ENCODE peak calls at places on chromosomes 11 and 22, in six cellular contexts. H, A, Y, V, X and W are unnamed samples.

GRCh38 chr22:23801238-23801821 is 14.6 kb downstream of the SMARCB1 start:
- DNase-seq in H (no peak), A (no peak), Y (no peak), V (no peak), X (no peak), W (no peak)

GRCh38 chr11:65181569-65182257 is at the start of gene CAPN1:
- DNase-seq in H (peak; percentile 80), A (peak; percentile 89), Y (peak; percentile 80), V (peak; percentile 66), X (peak; percentile 69), W (peak; percentile 85)

GRCh38 chr22:46366801-46367706 is 31.5 kb downstream of the TRMU start:
- DNase-seq in H (no peak), A (no peak), Y (peak; percentile 37), V (no peak), X (no peak), W (no peak)

GRCh38 chr11:74681686-74682651 is 49.3 kb downstream of the CHRDL2 start:
- DNase-seq in H (no peak), A (no peak), Y (no peak), V (no peak), X (no peak), W (no peak)

GRCh38 chr11:116413861-116414260 is 358.9 kb downstream of the BUD13 start:
- DNase-seq in H (no peak), A (no peak), Y (no peak), V (no peak), X (no peak), W (no peak)

GRCh38 chr22:32819120-32819519 is 17.6 kb downstream of the TIMP3 start:
- DNase-seq in H (no peak), A (no peak), Y (no peak), V (no peak), X (no peak), W (no peak)

GRCh38 chr22:25780673-25781072 is 38.7 kb downstream of the MYO18B start:
- DNase-seq in H (no peak), A (no peak), Y (no peak), V (no peak), X (no peak), W (no peak)

GRCh38 chr11:10930224-10930960 is 72.5 kb upstream of the ZBED5 start:
- DNase-seq in H (peak; percentile 42), A (peak; percentile 37), Y (no peak), V (no peak), X (no peak), W (peak; percentile 64)

GRCh38 chr11:69297926-69298777 is 4.2 kb downstream of the MYEOV start:
- DNase-seq in H (peak; percentile 92), A (peak; percentile 95), Y (no peak), V (no peak), X (peak; percentile 54), W (no peak)

GRCh38 chr11:65633390-65634139 is 4.3 kb upstream of the SIPA1 start:
- DNase-seq in H (no peak), A (no peak), Y (no peak), V (no peak), X (no peak), W (no peak)

GRCh38 chr22:42769574-42770447 is 49.1 kb upstream of the A4GALT start:
- DNase-seq in H (peak; percentile 87), A (peak; percentile 87), Y (peak; percentile 19), V (no peak), X (no peak), W (no peak)

GRCh38 chr22:46907578-46908215 is 145.2 kb downstream of the TBC1D22A start:
- DNase-seq in H (no peak), A (no peak), Y (no peak), V (no peak), X (no peak), W (no peak)

GRCh38 chr11:76523147-76523546 is 78.3 kb downstream of the EMSY start:
- DNase-seq in H (no peak), A (no peak), Y (no peak), V (peak; percentile 7), X (no peak), W (no peak)

GRCh38 chr11:16356751-16357365 is 512 bp upstream of the SOX6 start:
- DNase-seq in H (no peak), A (no peak), Y (no peak), V (no peak), X (no peak), W (no peak)

GRCh38 chr11:78208257-78209165 is 19.8 kb downstream of the USP35 start:
- DNase-seq in H (peak; percentile 74), A (peak; percentile 22), Y (no peak), V (no peak), X (no peak), W (no peak)

GRCh38 chr22:43925433-43926348 is 2.1 kb downstream of the PNPLA3 start:
- DNase-seq in H (no peak), A (no peak), Y (peak; percentile 74), V (no peak), X (peak; percentile 44), W (peak; percentile 35)

GRCh38 chr11:36574486-36574885 is 6.7 kb downstream of the RAG1 start:
- DNase-seq in H (no peak), A (no peak), Y (no peak), V (no peak), X (no peak), W (no peak)

GRCh38 chr11:60875856-60876485 is 8.6 kb downstream of the ZP1 start:
- DNase-seq in H (no peak), A (no peak), Y (no peak), V (no peak), X (no peak), W (no peak)

GRCh38 chr11:59191095-59191494 is 19.2 kb downstream of the DTX4 start:
- DNase-seq in H (no peak), A (no peak), Y (no peak), V (no peak), X (no peak), W (no peak)

GRCh38 chr11:7251836-7252682 is at the start of gene SYT9:
- DNase-seq in H (peak; percentile 5), A (peak; percentile 29), Y (peak; percentile 88), V (peak; percentile 64), X (peak; percentile 66), W (peak; percentile 89)

GRCh38 chr22:23062616-23063538 is 7.4 kb upstream of the GNAZ start:
- DNase-seq in H (no peak), A (no peak), Y (no peak), V (no peak), X (no peak), W (no peak)